ENCODE peak calls at places on chromosomes 4 and X, in six cellular contexts. L is A549, G is K562, T is endothelial cell of umbilical vein, Y is GM12878, Q is HepG2. J is an unnamed sample.

GRCh38 chrX:13029341-13029740 is 15.1 kb downstream of the FAM9C start:
- DNase-seq in L (peak; percentile 44), G (no peak), T (no peak), Y (no peak), Q (no peak), J (no peak)

GRCh38 chrX:2628751-2629315 is 62.3 kb upstream of the CD99 start:
- DNase-seq in L (no peak), G (no peak), T (no peak), Y (no peak), Q (peak; percentile 52), J (no peak)

GRCh38 chr4:147513051-147513450 is 32.2 kb downstream of the EDNRA start:
- DNase-seq in L (no peak), G (no peak), T (no peak), Y (no peak), Q (no peak), J (no peak)

GRCh38 chrX:17812763-17813162 is 48.3 kb downstream of the RAI2 start:
- DNase-seq in L (no peak), G (peak; percentile 33), T (no peak), Y (no peak), Q (no peak), J (peak; percentile 12)

GRCh38 chrX:41922694-41923171 is 621 bp downstream of the CASK start:
- DNase-seq in L (peak; percentile 17), G (peak; percentile 22), T (peak; percentile 26), Y (no peak), Q (no peak), J (peak; percentile 1)

GRCh38 chrX:1578511-1579173 is 12.8 kb upstream of the AKAP17A start:
- DNase-seq in L (no peak), G (no peak), T (no peak), Y (no peak), Q (no peak), J (no peak)

GRCh38 chrX:3271485-3272186 is 74.8 kb downstream of the MXRA5 start:
- DNase-seq in L (no peak), G (no peak), T (peak; percentile 74), Y (no peak), Q (no peak), J (no peak)

GRCh38 chr4:52369649-52370048 is 289.5 kb downstream of the USP46 start:
- DNase-seq in L (no peak), G (no peak), T (no peak), Y (no peak), Q (peak; percentile 97), J (no peak)

GRCh38 chr4:168560184-168560834 is 63.5 kb downstream of the PALLD start:
- DNase-seq in L (no peak), G (no peak), T (peak; percentile 59), Y (no peak), Q (no peak), J (no peak)

GRCh38 chrX:111352424-111352823 is 59.6 kb downstream of the DCX start:
- DNase-seq in L (no peak), G (no peak), T (no peak), Y (no peak), Q (peak; percentile 0), J (no peak)

GRCh38 chr4:71944956-71945355 is 86.8 kb upstream of the NPFFR2 start:
- DNase-seq in L (no peak), G (no peak), T (peak; percentile 83), Y (no peak), Q (no peak), J (no peak)

GRCh38 chr4:46793036-46793435 is 116.0 kb downstream of the COX7B2 start:
- DNase-seq in L (no peak), G (no peak), T (no peak), Y (no peak), Q (no peak), J (no peak)

GRCh38 chr4:7166981-7167700 is 25.2 kb upstream of the SORCS2 start:
- DNase-seq in L (no peak), G (no peak), T (no peak), Y (no peak), Q (no peak), J (no peak)

GRCh38 chr4:80081566-80081965 is 8.5 kb upstream of the ANTXR2 start:
- DNase-seq in L (no peak), G (no peak), T (no peak), Y (no peak), Q (no peak), J (no peak)

GRCh38 chr4:88333741-88334405 is 44.8 kb upstream of the HERC6 start:
- DNase-seq in L (no peak), G (no peak), T (no peak), Y (no peak), Q (no peak), J (no peak)

GRCh38 chr4:89724716-89725115 is 112.2 kb downstream of the SNCA start:
- DNase-seq in L (no peak), G (no peak), T (peak; percentile 66), Y (no peak), Q (no peak), J (no peak)

GRCh38 chrX:120549483-120550452 is 11.0 kb downstream of the CUL4B start:
- DNase-seq in L (peak; percentile 73), G (peak; percentile 11), T (peak; percentile 82), Y (no peak), Q (peak; percentile 76), J (peak; percentile 9)

GRCh38 chr4:185425600-185426352 is at the start of gene UFSP2:
- DNase-seq in L (peak; percentile 70), G (peak; percentile 91), T (peak; percentile 93), Y (peak; percentile 84), Q (peak; percentile 81), J (peak; percentile 87)

GRCh38 chrX:38489341-38489740 is 72.0 kb upstream of the TSPAN7 start:
- DNase-seq in L (no peak), G (no peak), T (no peak), Y (no peak), Q (no peak), J (no peak)

GRCh38 chrX:154063234-154063633 is 34.3 kb downstream of the MECP2 start:
- DNase-seq in L (no peak), G (no peak), T (no peak), Y (no peak), Q (no peak), J (no peak)

GRCh38 chr4:1598641-1599481 is 85.3 kb downstream of the FAM53A start:
- DNase-seq in L (no peak), G (no peak), T (no peak), Y (no peak), Q (no peak), J (no peak)

GRCh38 chrX:52585892-52586291 is 68.8 kb downstream of the SSX7 start:
- DNase-seq in L (no peak), G (no peak), T (no peak), Y (no peak), Q (no peak), J (no peak)

GRCh38 chrX:134171661-134172587 is 65.1 kb upstream of the CCDC160 start:
- DNase-seq in L (no peak), G (no peak), T (peak; percentile 4), Y (no peak), Q (no peak), J (no peak)

GRCh38 chrX:134174859-134175258 is 62.1 kb upstream of the CCDC160 start:
- DNase-seq in L (no peak), G (no peak), T (no peak), Y (no peak), Q (no peak), J (no peak)

GRCh38 chrX:134173541-134174272 is 63.3 kb upstream of the CCDC160 start:
- DNase-seq in L (no peak), G (no peak), T (no peak), Y (no peak), Q (no peak), J (no peak)

GRCh38 chrX:134174273-134174660 is 62.7 kb upstream of the CCDC160 start:
- DNase-seq in L (no peak), G (no peak), T (no peak), Y (no peak), Q (no peak), J (no peak)

DNA sequence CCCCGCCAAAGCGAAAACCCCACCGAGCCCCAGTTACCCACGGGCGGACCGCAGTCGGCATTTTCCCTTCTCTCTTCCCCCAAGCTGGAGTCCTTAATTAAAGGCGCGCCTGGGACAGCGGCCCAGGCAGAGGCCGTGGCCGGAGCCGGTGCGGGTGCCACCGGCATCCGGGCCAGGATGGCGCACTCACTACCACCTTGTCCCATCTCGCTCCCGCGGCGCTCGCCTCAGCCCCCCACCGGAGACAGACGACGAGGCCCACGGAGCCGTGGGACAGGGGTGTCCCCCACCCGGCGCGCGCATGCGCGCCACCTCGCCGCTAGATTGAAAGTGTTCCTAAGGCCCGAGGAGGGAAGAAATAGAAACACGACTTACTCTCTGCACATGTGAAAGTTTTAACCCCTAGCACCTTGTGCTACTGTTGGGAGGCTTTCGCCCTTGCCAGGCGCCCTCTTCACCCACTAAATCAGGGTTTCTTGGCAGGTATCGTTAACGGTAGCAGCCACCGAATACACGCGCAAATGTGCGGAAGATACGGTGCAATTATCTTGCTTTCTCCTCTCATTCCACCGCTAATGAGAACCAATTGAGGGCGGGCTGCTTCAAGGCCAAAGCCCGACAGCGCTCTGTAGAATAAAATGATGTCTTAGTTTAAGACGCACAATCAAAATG is 64.3 kb upstream of the CCDC160 start:
- DNase-seq in L (peak; percentile 7), G (no peak), T (peak; percentile 10), Y (no peak), Q (no peak), J (no peak)
- TF ChIP-seq MYC in L (no peak), G (no peak), T (no peak), Y (no peak), Q (no peak), J (no peak)

DNA sequence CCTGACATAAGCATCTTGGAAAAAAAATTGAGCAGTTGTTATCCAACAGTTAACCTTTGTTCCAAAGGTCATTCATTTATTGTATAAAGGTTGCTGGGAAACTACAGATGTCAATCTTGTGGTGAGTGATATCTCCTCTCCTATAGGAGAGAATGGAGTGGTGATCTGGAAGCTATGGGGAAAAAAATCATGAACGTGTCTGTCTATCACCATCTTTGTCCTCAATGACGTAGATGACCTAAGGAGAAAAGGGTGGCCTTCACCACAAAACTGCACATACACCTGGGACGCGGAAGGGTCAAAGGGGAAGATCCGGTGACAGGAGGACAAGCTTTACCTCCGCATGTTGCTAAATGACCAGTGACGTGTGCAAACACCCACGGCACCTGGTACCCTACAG is 27.3 kb downstream of the ASB5 start:
- DNase-seq in L (no peak), G (no peak), T (no peak), Y (no peak), Q (no peak), J (no peak)
- TF ChIP-seq POLR2A in L (no peak), G (no peak), T (no peak), Y (no peak), Q (no peak), J (no peak)

GRCh38 chr4:21882050-21882839 is 66.3 kb downstream of the KCNIP4 start:
- DNase-seq in L (no peak), G (no peak), T (no peak), Y (no peak), Q (no peak), J (no peak)
- TF ChIP-seq MYC in L (no peak), G (no peak), T (no peak), Y (no peak), Q (no peak), J (no peak)

DNA sequence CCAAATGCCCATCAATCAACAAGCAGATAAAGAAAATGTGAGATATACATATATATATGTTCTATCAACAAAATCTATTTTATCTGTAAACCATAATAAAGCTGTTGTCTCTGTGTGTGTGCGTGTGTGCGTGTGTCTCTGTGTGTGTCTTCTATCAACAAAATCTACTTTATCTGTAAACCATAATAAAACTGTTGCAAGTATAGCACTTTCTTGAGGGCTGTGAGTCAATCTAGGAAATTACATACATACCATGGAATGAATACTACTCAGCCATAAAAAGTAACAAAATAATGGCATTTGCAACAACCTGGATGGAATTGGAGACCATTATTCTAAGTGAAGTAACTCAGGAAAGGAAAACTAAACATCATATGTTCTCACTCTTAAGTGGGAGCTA is 12.5 kb upstream of the PLK4 start:
- DNase-seq in L (no peak), G (no peak), T (no peak), Y (no peak), Q (no peak), J (no peak)
- TF ChIP-seq POLR2A in L (no peak), G (no peak), T (no peak), Y (no peak), Q (no peak), J (no peak)

J was measured in NB4.